ENCODE peak calls at places on chromosomes 4 and X, in ten cellular contexts. C is suprapubic skin, A is HCT116, G is transverse colon, K is esophagus muscularis mucosa, L is H1, P is HL-60, U is breast epithelium, H is stomach, M is GM12878. Z is an unnamed sample.

GRCh38 chr4:108783666-108784463 is 21.0 kb upstream of the ETNPPL start:
- DNase-seq in C (no peak), A (peak), G (no peak), K (no peak), L (no peak), P (no peak), U (no peak), H (no peak), M (no peak), Z (no peak)

GRCh38 chr4:83010111-83010521 is 507 bp downstream of the LIN54 start:
- DNase-seq in C (no peak), A (no peak), G (no peak), K (no peak), L (no peak), P (no peak), U (no peak), H (no peak), M (no peak), Z (no peak)

GRCh38 chr4:83561381-83561780 is 25.5 kb downstream of the GPAT3 start:
- DNase-seq in C (no peak), A (peak), G (peak), K (no peak), L (no peak), P (peak), U (no peak), H (peak), M (no peak), Z (no peak)

GRCh38 chr4:47729086-47729763 is 108.6 kb downstream of the CORIN start:
- DNase-seq in C (no peak), A (no peak), G (no peak), K (no peak), L (no peak), P (no peak), U (no peak), H (no peak), M (no peak), Z (no peak)

GRCh38 chrX:100745205-100745604 is 13.3 kb upstream of the SYTL4 start:
- DNase-seq in C (no peak), A (no peak), G (no peak), K (no peak), L (no peak), P (no peak), U (no peak), H (no peak), M (no peak), Z (no peak)

GRCh38 chr4:139988863-139989765 is 164.9 kb downstream of the MAML3 start:
- DNase-seq in C (no peak), A (peak), G (no peak), K (no peak), L (no peak), P (peak), U (peak), H (peak), M (no peak), Z (no peak)

GRCh38 chrX:33721927-33722326 is 410.2 kb downstream of the FAM47A start:
- DNase-seq in C (no peak), A (no peak), G (no peak), K (no peak), L (no peak), P (no peak), U (no peak), H (no peak), M (no peak), Z (no peak)

GRCh38 chr4:137531951-137532868 is at the start of gene PCDH18:
- DNase-seq in C (peak), A (no peak), G (peak), K (peak), L (peak), P (no peak), U (peak), H (peak), M (peak), Z (peak)

GRCh38 chr4:74838746-74839370 is 44.5 kb upstream of the BTC start:
- DNase-seq in C (no peak), A (no peak), G (no peak), K (no peak), L (no peak), P (no peak), U (no peak), H (no peak), M (no peak), Z (no peak)

DNA sequence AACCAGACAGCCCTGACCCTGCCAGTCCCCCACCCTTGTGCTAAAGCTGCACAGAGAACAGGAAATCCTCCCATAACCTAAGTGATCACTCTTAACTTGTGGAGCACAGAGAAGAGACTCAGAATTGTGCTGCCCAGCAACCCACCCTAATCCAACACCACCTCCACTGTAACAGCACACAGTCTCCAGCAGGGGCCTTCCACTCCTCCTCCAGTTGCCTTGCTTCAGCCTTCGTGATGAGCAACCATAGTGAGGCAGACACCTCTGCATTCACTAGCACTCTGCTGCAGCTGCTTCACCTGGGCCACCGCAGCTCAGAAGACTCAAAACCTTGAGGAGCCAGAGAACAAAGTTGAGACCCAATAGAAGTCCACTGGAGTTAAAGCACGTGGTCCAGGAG is 7.9 kb upstream of the UGT2B4 start:
- DNase-seq in C (no peak), A (no peak), G (no peak), K (no peak), L (no peak), P (no peak), U (no peak), H (no peak), M (no peak), Z (no peak)
- TF ChIP-seq CTCF in C (no peak), A (no peak), G (no peak), K (no peak), L (peak), P (no peak), U (no peak), H (no peak), M (no peak), Z (no peak)

GRCh38 chrX:48465336-48465933 is 4.6 kb downstream of the SLC38A5 start:
- DNase-seq in C (no peak), A (no peak), G (no peak), K (no peak), L (no peak), P (no peak), U (no peak), H (no peak), M (no peak), Z (no peak)
- H3K4me3 ChIP-seq in C (no peak), A (no peak), G (no peak), K (peak), L (no peak), P (no peak), U (no peak), H (no peak), M (no peak), Z (no peak)

GRCh38 chr4:120691106-120691505 is 231.4 kb downstream of the PRDM5 start:
- DNase-seq in C (no peak), A (no peak), G (no peak), K (no peak), L (no peak), P (no peak), U (no peak), H (no peak), M (no peak), Z (no peak)

GRCh38 chr4:120691536-120691935 is 231.0 kb downstream of the PRDM5 start:
- DNase-seq in C (no peak), A (no peak), G (no peak), K (no peak), L (no peak), P (no peak), U (no peak), H (no peak), M (no peak), Z (no peak)

GRCh38 chr4:120692964-120693363 is 229.6 kb downstream of the PRDM5 start:
- DNase-seq in C (no peak), A (peak), G (peak), K (no peak), L (no peak), P (no peak), U (no peak), H (no peak), M (no peak), Z (no peak)

GRCh38 chr4:120694973-120695372 is 227.6 kb downstream of the PRDM5 start:
- DNase-seq in C (no peak), A (peak), G (peak), K (no peak), L (no peak), P (no peak), U (no peak), H (no peak), M (no peak), Z (no peak)

GRCh38 chr4:120693817-120694216 is 228.7 kb downstream of the PRDM5 start:
- DNase-seq in C (no peak), A (no peak), G (no peak), K (no peak), L (no peak), P (no peak), U (no peak), H (no peak), M (no peak), Z (no peak)
- TF ChIP-seq POLR2AphosphoS5 in C (no peak), A (no peak), G (no peak), K (no peak), L (no peak), P (no peak), U (no peak), H (no peak), M (no peak), Z (no peak)

GRCh38 chrX:131399692-131400428 is 110.8 kb upstream of the IGSF1 start:
- DNase-seq in C (no peak), A (no peak), G (no peak), K (no peak), L (no peak), P (no peak), U (no peak), H (no peak), M (no peak), Z (no peak)

GRCh38 chrX:131405497-131405896 is 116.4 kb upstream of the IGSF1 start:
- DNase-seq in C (no peak), A (no peak), G (no peak), K (no peak), L (no peak), P (no peak), U (no peak), H (no peak), M (no peak), Z (no peak)

GRCh38 chrX:131397891-131398290 is 108.8 kb upstream of the IGSF1 start:
- DNase-seq in C (no peak), A (no peak), G (no peak), K (no peak), L (no peak), P (no peak), U (no peak), H (no peak), M (no peak), Z (no peak)

DNA sequence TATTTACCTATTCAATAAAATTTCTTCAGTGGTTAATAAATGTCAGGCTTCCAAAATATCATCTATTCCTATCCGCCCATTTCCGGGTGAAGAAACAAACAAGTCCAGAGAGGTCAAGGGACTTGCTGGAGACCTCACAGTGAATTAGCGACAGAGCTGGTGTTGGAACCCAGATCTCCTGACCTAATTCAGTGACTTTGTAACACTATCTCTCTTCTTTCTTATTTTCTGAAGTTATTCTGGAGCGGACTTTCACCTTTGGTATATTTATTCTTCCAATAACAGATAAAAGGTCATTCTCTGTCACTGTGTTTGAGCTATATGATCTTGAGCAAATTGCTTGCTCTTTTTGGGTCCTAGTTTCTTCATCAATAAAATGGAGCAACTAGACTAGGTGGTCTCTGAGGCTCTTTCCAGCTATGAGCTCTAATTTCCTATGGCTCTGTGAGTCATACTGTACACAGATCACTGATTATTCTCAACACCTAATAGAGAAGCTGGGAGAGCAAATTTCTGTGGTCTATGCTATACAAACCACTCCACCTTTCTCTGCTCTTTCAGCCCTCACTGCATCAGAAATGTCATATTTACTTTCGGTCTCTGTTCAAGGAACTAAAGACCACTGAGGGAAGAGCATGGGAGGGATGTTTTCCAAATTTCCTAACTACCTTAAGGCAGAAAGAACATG is 113.2 kb upstream of the IGSF1 start:
- DNase-seq in C (no peak), A (no peak), G (no peak), K (no peak), L (no peak), P (no peak), U (no peak), H (no peak), M (no peak), Z (no peak)
- TF ChIP-seq CTCF in C (no peak), A (no peak), G (no peak), K (no peak), L (no peak), P (no peak), U (no peak), H (no peak), M (no peak), Z (no peak)

GRCh38 chr4:142155347-142155746 is 519.0 kb downstream of the IL15 start:
- DNase-seq in C (no peak), A (no peak), G (no peak), K (no peak), L (no peak), P (no peak), U (no peak), H (no peak), M (no peak), Z (no peak)
- H3K4me3 ChIP-seq in C (no peak), A (no peak), G (no peak), K (no peak), L (no peak), P (no peak), U (no peak), H (no peak), M (no peak), Z (no peak)

GRCh38 chr4:77921701-77922100 is 59.1 kb downstream of the MRPL1 start:
- DNase-seq in C (no peak), A (peak), G (no peak), K (no peak), L (no peak), P (no peak), U (no peak), H (no peak), M (no peak), Z (no peak)
- TF ChIP-seq POLR2AphosphoS5 in C (no peak), A (peak), G (no peak), K (peak), L (no peak), P (no peak), U (no peak), H (peak), M (no peak), Z (peak)

Z was measured in prostate gland.